ENCODE peak calls at places on chromosomes 1 and 21, in seven cellular contexts. E, M, P, Y, H, B and G are unnamed samples.

GRCh38 chr1:27102707-27103468 is 52.0 kb downstream of the SLC9A1 start:
- DNase-seq in E (peak), M (peak), P (peak), Y (peak), H (peak), B (peak), G (no peak)

GRCh38 chr1:24551910-24552571 is 3.8 kb upstream of the NCMAP start:
- DNase-seq in E (no peak), M (no peak), P (no peak), Y (no peak), H (no peak), B (peak), G (no peak)

GRCh38 chr1:203216274-203217138 is 13.0 kb downstream of the CHIT1 start:
- DNase-seq in E (peak), M (peak), P (peak), Y (peak), H (peak), B (peak), G (peak)

GRCh38 chr1:87104140-87104539 is 189.7 kb downstream of the HS2ST1 start:
- DNase-seq in E (no peak), M (no peak), P (no peak), Y (no peak), H (no peak), B (no peak), G (no peak)

GRCh38 chr1:28115267-28115666 is 26.9 kb upstream of the EYA3 start:
- DNase-seq in E (no peak), M (peak), P (no peak), Y (peak), H (no peak), B (no peak), G (no peak)

GRCh38 chr21:36509966-36510742 is 30.2 kb upstream of the CLDN14 start:
- DNase-seq in E (no peak), M (no peak), P (no peak), Y (no peak), H (no peak), B (no peak), G (no peak)

GRCh38 chr1:18144921-18145699 is 37.5 kb downstream of the IGSF21 start:
- DNase-seq in E (no peak), M (no peak), P (no peak), Y (no peak), H (no peak), B (no peak), G (no peak)

GRCh38 chr1:4593106-4593505 is 61.3 kb upstream of the AJAP1 start:
- DNase-seq in E (no peak), M (no peak), P (no peak), Y (no peak), H (no peak), B (no peak), G (no peak)

GRCh38 chr1:207713529-207713928 is 38.3 kb upstream of the CD46 start:
- DNase-seq in E (no peak), M (no peak), P (no peak), Y (no peak), H (peak), B (no peak), G (no peak)

GRCh38 chr1:167173516-167174184 is 47.0 kb upstream of the POU2F1 start:
- DNase-seq in E (no peak), M (no peak), P (no peak), Y (no peak), H (no peak), B (no peak), G (no peak)

GRCh38 chr1:26029864-26030481 is 8.4 kb downstream of the EXTL1 start:
- DNase-seq in E (no peak), M (no peak), P (no peak), Y (no peak), H (no peak), B (no peak), G (no peak)

GRCh38 chr1:53501065-53502005 is 42.1 kb downstream of the DMRTB1 start:
- DNase-seq in E (no peak), M (no peak), P (no peak), Y (no peak), H (peak), B (no peak), G (no peak)

GRCh38 chr1:21042920-21043605 is 133.6 kb downstream of the EIF4G3 start:
- DNase-seq in E (no peak), M (no peak), P (no peak), Y (no peak), H (no peak), B (no peak), G (no peak)

GRCh38 chr1:179506199-179506598 is 69.5 kb downstream of the NPHS2 start:
- DNase-seq in E (no peak), M (no peak), P (no peak), Y (no peak), H (no peak), B (no peak), G (no peak)

GRCh38 chr1:193070942-193071341 is 11.5 kb downstream of the RO60 start:
- DNase-seq in E (no peak), M (no peak), P (peak), Y (no peak), H (no peak), B (no peak), G (no peak)

GRCh38 chr1:46489638-46490602 is at the start of gene DMBX1:
- DNase-seq in E (no peak), M (no peak), P (peak), Y (no peak), H (peak), B (peak), G (no peak)

GRCh38 chr21:26095131-26095530 is 75.4 kb downstream of the APP start:
- DNase-seq in E (no peak), M (no peak), P (no peak), Y (no peak), H (no peak), B (no peak), G (no peak)

GRCh38 chr1:45375104-45376090 is 35.2 kb upstream of the MUTYH start:
- DNase-seq in E (no peak), M (no peak), P (no peak), Y (no peak), H (no peak), B (no peak), G (no peak)

GRCh38 chr21:46050651-46051378 is 47.1 kb upstream of the COL6A2 start:
- DNase-seq in E (no peak), M (no peak), P (no peak), Y (no peak), H (peak), B (no peak), G (no peak)

GRCh38 chr21:31660134-31660565 is 657 bp downstream of the SOD1 start:
- DNase-seq in E (peak), M (peak), P (peak), Y (peak), H (no peak), B (peak), G (no peak)

GRCh38 chr1:232933026-232933425 is 17.4 kb upstream of the NTPCR start:
- DNase-seq in E (no peak), M (no peak), P (no peak), Y (no peak), H (no peak), B (no peak), G (no peak)